ENCODE peak calls at places on chromosomes 11 and 22, in ten cellular contexts. One of them, this sample, is unnamed.

GRCh38 chr11:117828641-117829368 is 4.3 kb upstream of the FXYD2 start:
- ATAC-seq in naive thymus-derived CD4-positive, alpha-beta T cell: peak
- ATAC-seq in K562: peak
- ATAC-seq in left lung: peak
- ATAC-seq in A549: peak
- ATAC-seq in heart left ventricle: no peak
- ATAC-seq in lower lobe of right lung: peak
- ATAC-seq in heart right ventricle: peak
- ATAC-seq in gastrocnemius medialis: no peak
- ATAC-seq in HCT116: peak
- ATAC-seq in this sample: peak

GRCh38 chr11:16905375-16905774 is 108.8 kb downstream of the PLEKHA7 start:
- ATAC-seq in naive thymus-derived CD4-positive, alpha-beta T cell: no peak
- ATAC-seq in K562: no peak
- ATAC-seq in left lung: no peak
- ATAC-seq in A549: no peak
- ATAC-seq in heart left ventricle: peak
- ATAC-seq in lower lobe of right lung: no peak
- ATAC-seq in heart right ventricle: peak
- ATAC-seq in gastrocnemius medialis: no peak
- ATAC-seq in HCT116: no peak
- ATAC-seq in this sample: no peak

GRCh38 chr11:89521792-89522191 is 30.6 kb upstream of the NOX4 start:
- ATAC-seq in naive thymus-derived CD4-positive, alpha-beta T cell: no peak
- ATAC-seq in K562: no peak
- ATAC-seq in left lung: no peak
- ATAC-seq in A549: no peak
- ATAC-seq in heart left ventricle: no peak
- ATAC-seq in lower lobe of right lung: no peak
- ATAC-seq in heart right ventricle: no peak
- ATAC-seq in gastrocnemius medialis: no peak
- ATAC-seq in HCT116: no peak
- ATAC-seq in this sample: no peak

GRCh38 chr11:63489879-63490278 is 1.1 kb downstream of the PLAAT5 start:
- ATAC-seq in naive thymus-derived CD4-positive, alpha-beta T cell: no peak
- ATAC-seq in K562: no peak
- ATAC-seq in left lung: no peak
- ATAC-seq in A549: peak
- ATAC-seq in heart left ventricle: no peak
- ATAC-seq in lower lobe of right lung: no peak
- ATAC-seq in heart right ventricle: no peak
- ATAC-seq in gastrocnemius medialis: no peak
- ATAC-seq in HCT116: no peak
- ATAC-seq in this sample: no peak

GRCh38 chr11:121741954-121742361 is 289.2 kb upstream of the SORL1-AS1 start:
- ATAC-seq in naive thymus-derived CD4-positive, alpha-beta T cell: no peak
- ATAC-seq in K562: no peak
- ATAC-seq in left lung: peak
- ATAC-seq in A549: no peak
- ATAC-seq in heart left ventricle: peak
- ATAC-seq in lower lobe of right lung: peak
- ATAC-seq in heart right ventricle: peak
- ATAC-seq in gastrocnemius medialis: peak
- ATAC-seq in HCT116: no peak
- ATAC-seq in this sample: peak

GRCh38 chr11:6320411-6321207 is at the start of gene CAVIN3:
- ATAC-seq in naive thymus-derived CD4-positive, alpha-beta T cell: peak
- ATAC-seq in K562: peak
- ATAC-seq in left lung: peak
- ATAC-seq in A549: peak
- ATAC-seq in heart left ventricle: peak
- ATAC-seq in lower lobe of right lung: peak
- ATAC-seq in heart right ventricle: peak
- ATAC-seq in gastrocnemius medialis: peak
- ATAC-seq in HCT116: peak
- ATAC-seq in this sample: peak

GRCh38 chr11:66412110-66412509 is 8.7 kb upstream of the NPAS4 start:
- ATAC-seq in naive thymus-derived CD4-positive, alpha-beta T cell: no peak
- ATAC-seq in K562: no peak
- ATAC-seq in left lung: no peak
- ATAC-seq in A549: no peak
- ATAC-seq in heart left ventricle: no peak
- ATAC-seq in lower lobe of right lung: no peak
- ATAC-seq in heart right ventricle: no peak
- ATAC-seq in gastrocnemius medialis: no peak
- ATAC-seq in HCT116: no peak
- ATAC-seq in this sample: no peak

GRCh38 chr11:5713695-5714094 is 22.6 kb upstream of the OR56B1 start:
- ATAC-seq in naive thymus-derived CD4-positive, alpha-beta T cell: no peak
- ATAC-seq in K562: peak
- ATAC-seq in left lung: no peak
- ATAC-seq in A549: no peak
- ATAC-seq in heart left ventricle: no peak
- ATAC-seq in lower lobe of right lung: no peak
- ATAC-seq in heart right ventricle: no peak
- ATAC-seq in gastrocnemius medialis: no peak
- ATAC-seq in HCT116: no peak
- ATAC-seq in this sample: no peak

GRCh38 chr11:75188671-75189070 is 37.8 kb downstream of the SLCO2B1 start:
- ATAC-seq in naive thymus-derived CD4-positive, alpha-beta T cell: no peak
- ATAC-seq in K562: no peak
- ATAC-seq in left lung: peak
- ATAC-seq in A549: no peak
- ATAC-seq in heart left ventricle: no peak
- ATAC-seq in lower lobe of right lung: peak
- ATAC-seq in heart right ventricle: no peak
- ATAC-seq in gastrocnemius medialis: no peak
- ATAC-seq in HCT116: no peak
- ATAC-seq in this sample: peak

GRCh38 chr11:106920899-106921504 is 97.3 kb downstream of the GUCY1A2 start:
- ATAC-seq in naive thymus-derived CD4-positive, alpha-beta T cell: no peak
- ATAC-seq in K562: no peak
- ATAC-seq in left lung: no peak
- ATAC-seq in A549: no peak
- ATAC-seq in heart left ventricle: peak
- ATAC-seq in lower lobe of right lung: no peak
- ATAC-seq in heart right ventricle: no peak
- ATAC-seq in gastrocnemius medialis: no peak
- ATAC-seq in HCT116: no peak
- ATAC-seq in this sample: no peak

GRCh38 chr11:106925245-106925644 is 93.0 kb downstream of the GUCY1A2 start:
- ATAC-seq in naive thymus-derived CD4-positive, alpha-beta T cell: no peak
- ATAC-seq in K562: no peak
- ATAC-seq in left lung: no peak
- ATAC-seq in A549: no peak
- ATAC-seq in heart left ventricle: no peak
- ATAC-seq in lower lobe of right lung: no peak
- ATAC-seq in heart right ventricle: no peak
- ATAC-seq in gastrocnemius medialis: no peak
- ATAC-seq in HCT116: no peak
- ATAC-seq in this sample: no peak
- H3K4me3 ChIP-seq in naive thymus-derived CD4-positive, alpha-beta T cell: no peak
- H3K4me3 ChIP-seq in K562: no peak
- H3K4me3 ChIP-seq in left lung: no peak
- H3K4me3 ChIP-seq in A549: no peak
- H3K4me3 ChIP-seq in heart left ventricle: no peak
- H3K4me3 ChIP-seq in lower lobe of right lung: no peak
- H3K4me3 ChIP-seq in heart right ventricle: no peak
- H3K4me3 ChIP-seq in gastrocnemius medialis: no peak
- H3K4me3 ChIP-seq in HCT116: no peak
- H3K4me3 ChIP-seq in this sample: no peak

GRCh38 chr11:32775908-32776307 is 18.6 kb downstream of the CCDC73 start:
- ATAC-seq in naive thymus-derived CD4-positive, alpha-beta T cell: no peak
- ATAC-seq in K562: no peak
- ATAC-seq in left lung: no peak
- ATAC-seq in A549: no peak
- ATAC-seq in heart left ventricle: no peak
- ATAC-seq in lower lobe of right lung: no peak
- ATAC-seq in heart right ventricle: no peak
- ATAC-seq in gastrocnemius medialis: no peak
- ATAC-seq in HCT116: no peak
- ATAC-seq in this sample: no peak
- H3K4me3 ChIP-seq in naive thymus-derived CD4-positive, alpha-beta T cell: no peak
- H3K4me3 ChIP-seq in K562: no peak
- H3K4me3 ChIP-seq in left lung: no peak
- H3K4me3 ChIP-seq in A549: no peak
- H3K4me3 ChIP-seq in heart left ventricle: no peak
- H3K4me3 ChIP-seq in lower lobe of right lung: no peak
- H3K4me3 ChIP-seq in heart right ventricle: no peak
- H3K4me3 ChIP-seq in gastrocnemius medialis: no peak
- H3K4me3 ChIP-seq in HCT116: no peak
- H3K4me3 ChIP-seq in this sample: no peak

GRCh38 chr11:72672839-72673238 is 1.4 kb downstream of the PDE2A start:
- ATAC-seq in naive thymus-derived CD4-positive, alpha-beta T cell: no peak
- ATAC-seq in K562: no peak
- ATAC-seq in left lung: no peak
- ATAC-seq in A549: no peak
- ATAC-seq in heart left ventricle: no peak
- ATAC-seq in lower lobe of right lung: no peak
- ATAC-seq in heart right ventricle: no peak
- ATAC-seq in gastrocnemius medialis: no peak
- ATAC-seq in HCT116: no peak
- ATAC-seq in this sample: no peak

GRCh38 chr11:72670041-72670440 is 4.2 kb downstream of the PDE2A start:
- ATAC-seq in naive thymus-derived CD4-positive, alpha-beta T cell: no peak
- ATAC-seq in K562: no peak
- ATAC-seq in left lung: no peak
- ATAC-seq in A549: no peak
- ATAC-seq in heart left ventricle: no peak
- ATAC-seq in lower lobe of right lung: no peak
- ATAC-seq in heart right ventricle: no peak
- ATAC-seq in gastrocnemius medialis: no peak
- ATAC-seq in HCT116: no peak
- ATAC-seq in this sample: no peak

GRCh38 chr11:72669527-72669926 is 4.7 kb downstream of the PDE2A start:
- ATAC-seq in naive thymus-derived CD4-positive, alpha-beta T cell: no peak
- ATAC-seq in K562: no peak
- ATAC-seq in left lung: no peak
- ATAC-seq in A549: no peak
- ATAC-seq in heart left ventricle: no peak
- ATAC-seq in lower lobe of right lung: no peak
- ATAC-seq in heart right ventricle: no peak
- ATAC-seq in gastrocnemius medialis: no peak
- ATAC-seq in HCT116: no peak
- ATAC-seq in this sample: no peak

GRCh38 chr11:72673284-72673942 is 809 bp downstream of the PDE2A start:
- ATAC-seq in naive thymus-derived CD4-positive, alpha-beta T cell: no peak
- ATAC-seq in K562: no peak
- ATAC-seq in left lung: no peak
- ATAC-seq in A549: no peak
- ATAC-seq in heart left ventricle: no peak
- ATAC-seq in lower lobe of right lung: no peak
- ATAC-seq in heart right ventricle: no peak
- ATAC-seq in gastrocnemius medialis: no peak
- ATAC-seq in HCT116: no peak
- ATAC-seq in this sample: no peak

GRCh38 chr11:72671144-72672099 is 2.8 kb downstream of the PDE2A start:
- ATAC-seq in naive thymus-derived CD4-positive, alpha-beta T cell: no peak
- ATAC-seq in K562: no peak
- ATAC-seq in left lung: no peak
- ATAC-seq in A549: no peak
- ATAC-seq in heart left ventricle: no peak
- ATAC-seq in lower lobe of right lung: no peak
- ATAC-seq in heart right ventricle: no peak
- ATAC-seq in gastrocnemius medialis: no peak
- ATAC-seq in HCT116: no peak
- ATAC-seq in this sample: no peak
- H3K4me3 ChIP-seq in naive thymus-derived CD4-positive, alpha-beta T cell: no peak
- H3K4me3 ChIP-seq in K562: no peak
- H3K4me3 ChIP-seq in left lung: no peak
- H3K4me3 ChIP-seq in A549: no peak
- H3K4me3 ChIP-seq in heart left ventricle: no peak
- H3K4me3 ChIP-seq in lower lobe of right lung: no peak
- H3K4me3 ChIP-seq in heart right ventricle: no peak
- H3K4me3 ChIP-seq in gastrocnemius medialis: no peak
- H3K4me3 ChIP-seq in HCT116: no peak
- H3K4me3 ChIP-seq in this sample: no peak

DNA sequence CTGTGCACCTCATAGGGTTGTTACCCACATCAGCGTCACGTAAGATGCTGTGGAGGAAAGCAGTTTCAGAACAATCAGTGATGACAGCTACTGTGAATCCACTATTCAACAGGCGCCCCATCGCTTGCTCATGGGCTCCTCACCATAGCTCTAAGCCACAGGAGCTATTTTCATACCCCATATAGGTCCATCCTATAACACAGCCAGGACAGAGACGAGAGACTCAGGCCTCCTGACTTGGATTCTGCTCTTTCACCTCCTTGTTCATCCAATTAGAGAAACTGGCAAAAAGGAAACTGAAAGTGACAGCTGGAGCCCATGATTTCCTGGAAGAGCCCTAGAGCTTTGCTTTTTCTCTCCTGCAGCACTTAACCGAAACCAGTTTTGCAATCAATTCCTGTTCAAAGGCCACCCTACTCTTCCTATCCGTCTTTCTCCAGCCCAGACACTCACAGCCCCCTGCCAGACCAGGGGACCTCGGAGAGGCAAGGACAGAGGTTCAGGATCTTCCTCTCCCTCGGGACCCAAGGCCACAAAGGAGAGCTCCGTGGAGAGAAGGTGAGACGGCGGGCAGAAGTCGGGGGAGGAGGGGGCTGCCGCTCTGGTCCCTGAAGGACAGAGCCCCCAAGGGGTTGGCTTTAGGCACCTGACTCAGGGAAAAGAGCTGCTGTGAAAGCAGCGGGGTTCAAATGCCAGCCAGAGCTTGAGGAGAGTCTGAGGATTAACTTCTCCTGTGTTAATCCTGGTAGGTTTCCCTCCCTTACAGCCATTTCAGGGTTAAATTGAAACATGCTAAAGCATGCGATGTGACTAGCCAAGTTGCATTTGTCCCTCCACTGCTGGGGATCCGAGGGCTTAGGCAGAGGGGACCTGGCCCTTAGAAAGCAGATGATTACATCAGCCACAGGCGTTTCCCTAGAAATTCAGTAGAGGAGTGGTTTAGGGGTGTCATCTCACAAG is at the start of gene APOL6:
- ATAC-seq in naive thymus-derived CD4-positive, alpha-beta T cell: peak
- ATAC-seq in K562: peak
- ATAC-seq in left lung: peak
- ATAC-seq in A549: peak
- ATAC-seq in heart left ventricle: peak
- ATAC-seq in lower lobe of right lung: peak
- ATAC-seq in heart right ventricle: peak
- ATAC-seq in gastrocnemius medialis: peak
- ATAC-seq in HCT116: no peak
- ATAC-seq in this sample: peak
- H3K4me3 ChIP-seq in naive thymus-derived CD4-positive, alpha-beta T cell: peak
- H3K4me3 ChIP-seq in K562: peak
- H3K4me3 ChIP-seq in left lung: peak
- H3K4me3 ChIP-seq in A549: peak
- H3K4me3 ChIP-seq in heart left ventricle: peak
- H3K4me3 ChIP-seq in lower lobe of right lung: peak
- H3K4me3 ChIP-seq in heart right ventricle: peak
- H3K4me3 ChIP-seq in gastrocnemius medialis: peak
- H3K4me3 ChIP-seq in HCT116: peak
- H3K4me3 ChIP-seq in this sample: peak

GRCh38 chr11:115548878-115549528 is 44.8 kb upstream of the CADM1 start:
- ATAC-seq in naive thymus-derived CD4-positive, alpha-beta T cell: no peak
- ATAC-seq in K562: no peak
- ATAC-seq in left lung: no peak
- ATAC-seq in A549: peak
- ATAC-seq in heart left ventricle: no peak
- ATAC-seq in lower lobe of right lung: no peak
- ATAC-seq in heart right ventricle: no peak
- ATAC-seq in gastrocnemius medialis: no peak
- ATAC-seq in HCT116: no peak
- ATAC-seq in this sample: no peak
- H3K4me3 ChIP-seq in naive thymus-derived CD4-positive, alpha-beta T cell: no peak
- H3K4me3 ChIP-seq in K562: no peak
- H3K4me3 ChIP-seq in left lung: no peak
- H3K4me3 ChIP-seq in A549: peak
- H3K4me3 ChIP-seq in heart left ventricle: no peak
- H3K4me3 ChIP-seq in lower lobe of right lung: no peak
- H3K4me3 ChIP-seq in heart right ventricle: no peak
- H3K4me3 ChIP-seq in gastrocnemius medialis: no peak
- H3K4me3 ChIP-seq in HCT116: no peak
- H3K4me3 ChIP-seq in this sample: no peak